ENCODE peak calls at places on chromosome 22, in six cellular contexts. L is HCT116, B is neural progenitor cell, K is GM12865, D is transverse colon, P is fibroblast of lung. R is an unnamed sample.

GRCh38 chr22:49229483-49230193 is 598.0 kb downstream of the BRD1 start:
- DNase-seq in L (no peak), B (no peak), K (no peak), D (no peak), P (no peak), R (no peak)

GRCh38 chr22:24543679-24544243 is 11.2 kb downstream of the GUCD1 start:
- DNase-seq in L (no peak), B (no peak), K (no peak), D (no peak), P (no peak), R (no peak)

GRCh38 chr22:31613286-31613903 is 48.6 kb downstream of the PISD start:
- DNase-seq in L (no peak), B (no peak), K (no peak), D (no peak), P (no peak), R (no peak)

GRCh38 chr22:46537221-46537945 is at the start of gene CELSR1:
- DNase-seq in L (no peak), B (peak; percentile 87), K (no peak), D (peak; percentile 41), P (peak; percentile 67), R (peak; percentile 90)

GRCh38 chr22:21590809-21591641 is 23.5 kb downstream of the UBE2L3 start:
- DNase-seq in L (no peak), B (no peak), K (peak; percentile 27), D (no peak), P (no peak), R (no peak)

GRCh38 chr22:41474878-41475451 is 6.0 kb downstream of the ACO2 start:
- DNase-seq in L (no peak), B (no peak), K (no peak), D (no peak), P (no peak), R (no peak)

GRCh38 chr22:24994070-24994763 is 41.7 kb downstream of the KIAA1671 start:
- DNase-seq in L (peak; percentile 73), B (peak; percentile 31), K (no peak), D (peak; percentile 87), P (peak; percentile 68), R (peak; percentile 98)

GRCh38 chr22:36659762-36660509 is 43.6 kb downstream of the CACNG2 start:
- DNase-seq in L (peak; percentile 91), B (no peak), K (peak; percentile 3), D (peak; percentile 77), P (peak; percentile 89), R (peak; percentile 92)

GRCh38 chr22:37431811-37432707 is 4.8 kb upstream of the ELFN2 start:
- DNase-seq in L (peak; percentile 89), B (no peak), K (peak; percentile 23), D (no peak), P (peak; percentile 100), R (peak; percentile 95)

GRCh38 chr22:46577361-46578249 is 40.2 kb upstream of the CELSR1 start:
- DNase-seq in L (no peak), B (peak; percentile 11), K (no peak), D (peak; percentile 41), P (no peak), R (no peak)

GRCh38 chr22:46323126-46323525 is 12.4 kb upstream of the TRMU start:
- DNase-seq in L (no peak), B (no peak), K (no peak), D (no peak), P (no peak), R (peak; percentile 65)

GRCh38 chr22:26658161-26658560 is 773 bp downstream of the MIAT start:
- DNase-seq in L (no peak), B (no peak), K (no peak), D (no peak), P (no peak), R (no peak)

GRCh38 chr22:46250783-46251125 is 661 bp upstream of the CDPF1 start:
- DNase-seq in L (no peak), B (no peak), K (no peak), D (peak; percentile 38), P (no peak), R (no peak)

GRCh38 chr22:19069451-19069850 is 52.8 kb downstream of the DGCR2 start:
- DNase-seq in L (no peak), B (no peak), K (no peak), D (no peak), P (no peak), R (no peak)

GRCh38 chr22:25219948-25220442 is 556 bp downstream of the CRYBB2 start:
- DNase-seq in L (no peak), B (no peak), K (no peak), D (no peak), P (no peak), R (peak; percentile 44)

GRCh38 chr22:24156146-24156914 is 25.0 kb upstream of the SUSD2 start:
- DNase-seq in L (no peak), B (peak; percentile 71), K (peak; percentile 76), D (peak; percentile 54), P (peak; percentile 58), R (peak; percentile 46)

GRCh38 chr22:43567691-43568308 is 156.0 kb downstream of the MPPED1 start:
- DNase-seq in L (no peak), B (no peak), K (no peak), D (no peak), P (peak; percentile 2), R (no peak)
- TF ChIP-seq CTCF in L (no peak), B (no peak), K (no peak), D (no peak), P (no peak), R (no peak)

GRCh38 chr22:40273319-40273718 is 73.0 kb upstream of the ADSL start:
- DNase-seq in L (no peak), B (no peak), K (no peak), D (no peak), P (no peak), R (no peak)

GRCh38 chr22:40271440-40271839 is 74.9 kb upstream of the ADSL start:
- DNase-seq in L (no peak), B (no peak), K (no peak), D (no peak), P (no peak), R (no peak)

GRCh38 chr22:40281717-40282116 is 64.6 kb upstream of the ADSL start:
- DNase-seq in L (no peak), B (no peak), K (no peak), D (no peak), P (no peak), R (peak; percentile 64)

GRCh38 chr22:40279017-40279416 is 67.3 kb upstream of the ADSL start:
- DNase-seq in L (no peak), B (no peak), K (no peak), D (no peak), P (no peak), R (no peak)

DNA sequence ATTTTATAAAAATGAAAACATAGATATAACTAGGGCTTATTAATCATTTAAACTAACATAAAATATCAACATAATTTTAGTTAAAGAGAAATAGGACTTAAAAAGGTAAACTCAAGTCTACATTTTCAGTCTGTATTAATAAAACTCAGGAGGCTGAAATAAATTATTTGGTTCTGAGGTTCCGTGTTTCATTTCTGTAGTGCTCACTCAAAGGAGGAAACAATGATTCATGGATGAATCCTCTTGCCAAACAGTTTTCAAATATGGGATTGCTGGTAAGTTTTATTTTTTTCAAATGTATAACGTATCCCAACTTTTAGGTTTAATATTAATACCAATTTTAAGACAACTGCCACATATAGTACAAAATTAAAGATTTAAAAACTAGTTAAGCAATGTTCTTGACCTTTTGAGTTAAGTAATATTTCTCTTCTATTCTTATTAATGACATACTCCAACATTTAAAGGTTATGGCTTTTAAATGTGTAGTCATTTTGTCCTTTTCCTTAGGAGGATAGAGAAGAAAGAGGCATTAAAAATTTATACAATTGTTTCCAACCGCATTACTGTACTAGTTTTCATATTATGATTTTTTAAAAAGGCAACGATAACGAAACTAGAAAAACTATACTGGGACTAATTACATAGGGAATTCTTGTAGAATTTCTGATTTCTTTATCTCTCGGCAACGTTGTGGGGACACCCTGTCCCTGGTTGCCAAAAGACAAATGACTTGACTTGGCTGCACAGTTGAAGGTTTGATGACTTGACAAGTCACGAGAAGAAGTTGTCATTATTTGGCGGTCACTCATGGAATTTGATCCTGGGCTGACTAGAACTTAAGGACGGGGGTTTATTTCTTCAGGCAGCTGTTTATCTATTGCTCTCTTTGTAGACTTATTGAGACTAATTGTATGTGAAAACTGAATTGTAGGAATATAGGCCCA is 69.2 kb upstream of the ADSL start:
- DNase-seq in L (no peak), B (no peak), K (no peak), D (no peak), P (peak; percentile 60), R (peak; percentile 51)
- H3K4me3 ChIP-seq in L (no peak overlapping the region), B (no peak overlapping the region), K (peak overlapping the region; percentile 53), D (no peak overlapping the region), P (peak overlapping the region; percentile 88), R (peak overlapping the region; percentile 33)

DNA sequence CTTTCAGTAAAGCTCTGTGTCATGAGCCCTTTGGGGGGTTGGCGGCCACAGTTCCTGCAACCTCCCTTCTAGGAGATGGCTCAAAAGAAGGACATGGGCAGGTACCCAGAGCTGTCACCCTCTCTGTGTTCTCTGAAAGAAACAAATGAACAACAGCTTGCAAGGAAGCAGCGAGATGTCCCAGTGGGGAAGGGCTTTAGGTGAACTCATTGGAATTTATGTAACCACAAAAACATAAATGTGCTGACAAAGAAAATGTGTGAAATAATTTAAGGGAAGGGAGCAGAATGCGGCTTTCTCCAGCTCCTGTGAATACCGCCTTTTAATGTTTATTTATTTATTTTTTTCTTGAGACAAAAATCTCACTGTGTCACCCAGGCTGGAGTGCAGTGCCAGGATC is 3.3 kb downstream of the PARVG start:
- DNase-seq in L (no peak), B (no peak), K (no peak), D (no peak), P (peak; percentile 56), R (no peak)
- TF ChIP-seq CTCF in L (no peak), B (no peak), K (no peak), D (no peak), P (no peak), R (no peak)

GRCh38 chr22:22929381-22930221 is 42.0 kb downstream of the IGLL5 start:
- DNase-seq in L (no peak), B (no peak), K (peak; percentile 62), D (no peak), P (no peak), R (no peak)
- H3K4me3 ChIP-seq in L (no peak overlapping the region), B (no peak overlapping the region), K (peak overlapping the region; percentile 65), D (no peak overlapping the region), P (no peak overlapping the region), R (no peak overlapping the region)

GRCh38 chr22:17867160-17867785 is 93.0 kb upstream of the BID start:
- DNase-seq in L (no peak), B (no peak), K (no peak), D (peak; percentile 86), P (no peak), R (no peak)
- TF ChIP-seq CTCF in L (no peak), B (no peak), K (no peak), D (peak; percentile 26), P (no peak), R (no peak)

GRCh38 chr22:44413211-44413610 is 84.8 kb downstream of the RTL6 start:
- DNase-seq in L (no peak), B (no peak), K (no peak), D (no peak), P (no peak), R (no peak)

GRCh38 chr22:44411226-44412135 is 86.6 kb downstream of the RTL6 start:
- DNase-seq in L (no peak), B (no peak), K (no peak), D (no peak), P (no peak), R (peak; percentile 75)

GRCh38 chr22:44409691-44410316 is 88.2 kb downstream of the RTL6 start:
- DNase-seq in L (no peak), B (no peak), K (no peak), D (no peak), P (no peak), R (no peak)

GRCh38 chr22:44410396-44411056 is 87.5 kb downstream of the RTL6 start:
- DNase-seq in L (no peak), B (no peak), K (no peak), D (no peak), P (no peak), R (peak; percentile 69)

GRCh38 chr22:44412136-44412731 is 85.8 kb downstream of the RTL6 start:
- DNase-seq in L (no peak), B (no peak), K (no peak), D (no peak), P (no peak), R (no peak)
- H3K4me3 ChIP-seq in L (no peak overlapping the region), B (no peak overlapping the region), K (no peak overlapping the region), D (no peak overlapping the region), P (no peak overlapping the region), R (no peak overlapping the region)